ENCODE peak calls at places on chromosomes 6 and 20, in nine cellular contexts. One of them, this sample, is unnamed.

GRCh38 chr6:45710304-45710821 is 305.3 kb downstream of the CLIC5 start:
- DNase-seq in breast epithelium: no peak
- DNase-seq in stimulated activated CD4-positive, alpha-beta T cell treated with anti-CD3 and anti-CD28 coated beads, Interleukin-1b, Interleukin-23, amount 100 ng/mL, for 24 hours: peak
- DNase-seq in heart left ventricle: no peak
- DNase-seq in uterus: no peak
- DNase-seq in midbrain: no peak
- DNase-seq in NCI-H146: no peak
- DNase-seq in spleen: no peak
- DNase-seq in pons: no peak
- DNase-seq in this sample: peak

GRCh38 chr6:143569035-143569434 is 57.5 kb upstream of the FUCA2 start:
- DNase-seq in breast epithelium: no peak
- DNase-seq in stimulated activated CD4-positive, alpha-beta T cell treated with anti-CD3 and anti-CD28 coated beads, Interleukin-1b, Interleukin-23, amount 100 ng/mL, for 24 hours: no peak
- DNase-seq in heart left ventricle: peak
- DNase-seq in uterus: no peak
- DNase-seq in midbrain: no peak
- DNase-seq in NCI-H146: peak
- DNase-seq in spleen: no peak
- DNase-seq in pons: no peak
- DNase-seq in this sample: no peak

GRCh38 chr20:41171736-41172295 is 34.5 kb downstream of the PLCG1 start:
- DNase-seq in breast epithelium: peak
- DNase-seq in stimulated activated CD4-positive, alpha-beta T cell treated with anti-CD3 and anti-CD28 coated beads, Interleukin-1b, Interleukin-23, amount 100 ng/mL, for 24 hours: no peak
- DNase-seq in heart left ventricle: peak
- DNase-seq in uterus: peak
- DNase-seq in midbrain: no peak
- DNase-seq in NCI-H146: no peak
- DNase-seq in spleen: no peak
- DNase-seq in pons: no peak
- DNase-seq in this sample: no peak

GRCh38 chr20:15756401-15756800 is 816.8 kb downstream of the KIF16B start:
- DNase-seq in breast epithelium: no peak
- DNase-seq in stimulated activated CD4-positive, alpha-beta T cell treated with anti-CD3 and anti-CD28 coated beads, Interleukin-1b, Interleukin-23, amount 100 ng/mL, for 24 hours: no peak
- DNase-seq in heart left ventricle: no peak
- DNase-seq in uterus: no peak
- DNase-seq in midbrain: no peak
- DNase-seq in NCI-H146: no peak
- DNase-seq in spleen: no peak
- DNase-seq in pons: no peak
- DNase-seq in this sample: no peak

GRCh38 chr20:62511915-62512610 is 36.3 kb upstream of the GATA5 start:
- DNase-seq in breast epithelium: no peak
- DNase-seq in stimulated activated CD4-positive, alpha-beta T cell treated with anti-CD3 and anti-CD28 coated beads, Interleukin-1b, Interleukin-23, amount 100 ng/mL, for 24 hours: no peak
- DNase-seq in heart left ventricle: no peak
- DNase-seq in uterus: no peak
- DNase-seq in midbrain: no peak
- DNase-seq in NCI-H146: no peak
- DNase-seq in spleen: no peak
- DNase-seq in pons: no peak
- DNase-seq in this sample: peak

GRCh38 chr6:99478483-99478882 is 36.7 kb downstream of the USP45 start:
- DNase-seq in breast epithelium: no peak
- DNase-seq in stimulated activated CD4-positive, alpha-beta T cell treated with anti-CD3 and anti-CD28 coated beads, Interleukin-1b, Interleukin-23, amount 100 ng/mL, for 24 hours: no peak
- DNase-seq in heart left ventricle: no peak
- DNase-seq in uterus: no peak
- DNase-seq in midbrain: no peak
- DNase-seq in NCI-H146: no peak
- DNase-seq in spleen: no peak
- DNase-seq in pons: no peak
- DNase-seq in this sample: no peak

GRCh38 chr20:48338717-48339116 is 489.1 kb downstream of the PREX1 start:
- DNase-seq in breast epithelium: no peak
- DNase-seq in stimulated activated CD4-positive, alpha-beta T cell treated with anti-CD3 and anti-CD28 coated beads, Interleukin-1b, Interleukin-23, amount 100 ng/mL, for 24 hours: no peak
- DNase-seq in heart left ventricle: no peak
- DNase-seq in uterus: no peak
- DNase-seq in midbrain: no peak
- DNase-seq in NCI-H146: no peak
- DNase-seq in spleen: no peak
- DNase-seq in pons: no peak
- DNase-seq in this sample: no peak

GRCh38 chr6:16752206-16752867 is 8.9 kb downstream of the ATXN1 start:
- DNase-seq in breast epithelium: no peak
- DNase-seq in stimulated activated CD4-positive, alpha-beta T cell treated with anti-CD3 and anti-CD28 coated beads, Interleukin-1b, Interleukin-23, amount 100 ng/mL, for 24 hours: no peak
- DNase-seq in heart left ventricle: no peak
- DNase-seq in uterus: no peak
- DNase-seq in midbrain: no peak
- DNase-seq in NCI-H146: no peak
- DNase-seq in spleen: no peak
- DNase-seq in pons: peak
- DNase-seq in this sample: peak

GRCh38 chr20:37907330-37907676 is 4.4 kb downstream of the VSTM2L start:
- DNase-seq in breast epithelium: no peak
- DNase-seq in stimulated activated CD4-positive, alpha-beta T cell treated with anti-CD3 and anti-CD28 coated beads, Interleukin-1b, Interleukin-23, amount 100 ng/mL, for 24 hours: no peak
- DNase-seq in heart left ventricle: no peak
- DNase-seq in uterus: no peak
- DNase-seq in midbrain: no peak
- DNase-seq in NCI-H146: no peak
- DNase-seq in spleen: no peak
- DNase-seq in pons: no peak
- DNase-seq in this sample: no peak

GRCh38 chr20:52105045-52105572 is 86.5 kb downstream of the ZFP64 start:
- DNase-seq in breast epithelium: no peak
- DNase-seq in stimulated activated CD4-positive, alpha-beta T cell treated with anti-CD3 and anti-CD28 coated beads, Interleukin-1b, Interleukin-23, amount 100 ng/mL, for 24 hours: no peak
- DNase-seq in heart left ventricle: no peak
- DNase-seq in uterus: no peak
- DNase-seq in midbrain: no peak
- DNase-seq in NCI-H146: peak
- DNase-seq in spleen: no peak
- DNase-seq in pons: no peak
- DNase-seq in this sample: no peak

GRCh38 chr6:112600168-112600567 is 253.0 kb downstream of the RFPL4B start:
- DNase-seq in breast epithelium: no peak
- DNase-seq in stimulated activated CD4-positive, alpha-beta T cell treated with anti-CD3 and anti-CD28 coated beads, Interleukin-1b, Interleukin-23, amount 100 ng/mL, for 24 hours: no peak
- DNase-seq in heart left ventricle: no peak
- DNase-seq in uterus: no peak
- DNase-seq in midbrain: no peak
- DNase-seq in NCI-H146: no peak
- DNase-seq in spleen: no peak
- DNase-seq in pons: no peak
- DNase-seq in this sample: no peak

GRCh38 chr6:82902290-82902689 is 163.4 kb downstream of the UBE3D start:
- DNase-seq in breast epithelium: no peak
- DNase-seq in stimulated activated CD4-positive, alpha-beta T cell treated with anti-CD3 and anti-CD28 coated beads, Interleukin-1b, Interleukin-23, amount 100 ng/mL, for 24 hours: no peak
- DNase-seq in heart left ventricle: no peak
- DNase-seq in uterus: no peak
- DNase-seq in midbrain: no peak
- DNase-seq in NCI-H146: no peak
- DNase-seq in spleen: no peak
- DNase-seq in pons: no peak
- DNase-seq in this sample: no peak

GRCh38 chr20:35942243-35942642 is 12.1 kb downstream of the SCAND1 start:
- DNase-seq in breast epithelium: no peak
- DNase-seq in stimulated activated CD4-positive, alpha-beta T cell treated with anti-CD3 and anti-CD28 coated beads, Interleukin-1b, Interleukin-23, amount 100 ng/mL, for 24 hours: no peak
- DNase-seq in heart left ventricle: no peak
- DNase-seq in uterus: no peak
- DNase-seq in midbrain: peak
- DNase-seq in NCI-H146: no peak
- DNase-seq in spleen: no peak
- DNase-seq in pons: no peak
- DNase-seq in this sample: no peak

GRCh38 chr20:49757597-49757996 is 43.9 kb upstream of the B4GALT5 start:
- DNase-seq in breast epithelium: no peak
- DNase-seq in stimulated activated CD4-positive, alpha-beta T cell treated with anti-CD3 and anti-CD28 coated beads, Interleukin-1b, Interleukin-23, amount 100 ng/mL, for 24 hours: no peak
- DNase-seq in heart left ventricle: no peak
- DNase-seq in uterus: no peak
- DNase-seq in midbrain: no peak
- DNase-seq in NCI-H146: no peak
- DNase-seq in spleen: no peak
- DNase-seq in pons: no peak
- DNase-seq in this sample: no peak

GRCh38 chr6:168374051-168374502 is 54.5 kb upstream of the DACT2 start:
- DNase-seq in breast epithelium: no peak
- DNase-seq in stimulated activated CD4-positive, alpha-beta T cell treated with anti-CD3 and anti-CD28 coated beads, Interleukin-1b, Interleukin-23, amount 100 ng/mL, for 24 hours: no peak
- DNase-seq in heart left ventricle: no peak
- DNase-seq in uterus: no peak
- DNase-seq in midbrain: no peak
- DNase-seq in NCI-H146: peak
- DNase-seq in spleen: peak
- DNase-seq in pons: no peak
- DNase-seq in this sample: no peak

This sample was measured in DMS53.